ENCODE peak calls at places on chromosomes 16 and 17, in eight cellular contexts. One of them, this sample, is unnamed.

GRCh38 chr16:71564377-71564967 is 12.4 kb downstream of the TAT start:
- DNase-seq in activated CD4-positive, alpha-beta T cell treated with anti-CD3 and anti-CD28 coated beads for 48 hours: no peak
- DNase-seq in stimulated activated CD4-positive, alpha-beta T cell treated with anti-CD3 and anti-CD28 coated beads, Interleukin-4, amount 100 ng/mL, for 4 hours: no peak
- DNase-seq in mammary epithelial cell: no peak
- DNase-seq in AG08395: no peak
- DNase-seq in H9: no peak
- DNase-seq in CD4-positive, alpha-beta T cell: no peak
- DNase-seq in cardiac muscle cell: no peak
- DNase-seq in this sample: no peak

GRCh38 chr17:77320501-77321256 is 179.9 kb downstream of the SEC14L1 start:
- DNase-seq in H9: no peak
- DNase-seq in cardiac muscle cell: peak
- DNase-seq in activated CD4-positive, alpha-beta T cell treated with anti-CD3 and anti-CD28 coated beads for 48 hours: no peak
- DNase-seq in mammary epithelial cell: peak
- DNase-seq in CD4-positive, alpha-beta T cell: peak
- DNase-seq in AG08395: peak
- DNase-seq in stimulated activated CD4-positive, alpha-beta T cell treated with anti-CD3 and anti-CD28 coated beads, Interleukin-4, amount 100 ng/mL, for 4 hours: no peak
- DNase-seq in this sample: no peak

GRCh38 chr17:77127735-77128361 is 12.9 kb upstream of the SEC14L1 start:
- DNase-seq in cardiac muscle cell: peak
- DNase-seq in H9: no peak
- DNase-seq in mammary epithelial cell: peak
- DNase-seq in CD4-positive, alpha-beta T cell: peak
- DNase-seq in activated CD4-positive, alpha-beta T cell treated with anti-CD3 and anti-CD28 coated beads for 48 hours: peak
- DNase-seq in stimulated activated CD4-positive, alpha-beta T cell treated with anti-CD3 and anti-CD28 coated beads, Interleukin-4, amount 100 ng/mL, for 4 hours: peak
- DNase-seq in AG08395: no peak
- DNase-seq in this sample: no peak

GRCh38 chr17:81329279-81329926 is 34.3 kb upstream of the SLC38A10 start:
- DNase-seq in activated CD4-positive, alpha-beta T cell treated with anti-CD3 and anti-CD28 coated beads for 48 hours: no peak
- DNase-seq in cardiac muscle cell: peak
- DNase-seq in mammary epithelial cell: peak
- DNase-seq in H9: peak
- DNase-seq in AG08395: peak
- DNase-seq in CD4-positive, alpha-beta T cell: no peak
- DNase-seq in stimulated activated CD4-positive, alpha-beta T cell treated with anti-CD3 and anti-CD28 coated beads, Interleukin-4, amount 100 ng/mL, for 4 hours: no peak
- DNase-seq in this sample: peak

GRCh38 chr17:62750502-62751349 is 57.4 kb downstream of the MARCHF10 start:
- DNase-seq in stimulated activated CD4-positive, alpha-beta T cell treated with anti-CD3 and anti-CD28 coated beads, Interleukin-4, amount 100 ng/mL, for 4 hours: no peak
- DNase-seq in mammary epithelial cell: no peak
- DNase-seq in activated CD4-positive, alpha-beta T cell treated with anti-CD3 and anti-CD28 coated beads for 48 hours: no peak
- DNase-seq in cardiac muscle cell: no peak
- DNase-seq in H9: peak
- DNase-seq in CD4-positive, alpha-beta T cell: no peak
- DNase-seq in AG08395: no peak
- DNase-seq in this sample: no peak

GRCh38 chr17:8466466-8466865 is 30.8 kb downstream of the NDEL1 start:
- DNase-seq in stimulated activated CD4-positive, alpha-beta T cell treated with anti-CD3 and anti-CD28 coated beads, Interleukin-4, amount 100 ng/mL, for 4 hours: no peak
- DNase-seq in AG08395: peak
- DNase-seq in cardiac muscle cell: peak
- DNase-seq in CD4-positive, alpha-beta T cell: no peak
- DNase-seq in H9: no peak
- DNase-seq in mammary epithelial cell: no peak
- DNase-seq in activated CD4-positive, alpha-beta T cell treated with anti-CD3 and anti-CD28 coated beads for 48 hours: no peak
- DNase-seq in this sample: no peak

GRCh38 chr17:83096401-83097220 is 17.2 kb downstream of the METRNL start:
- DNase-seq in CD4-positive, alpha-beta T cell: no peak
- DNase-seq in H9: no peak
- DNase-seq in mammary epithelial cell: no peak
- DNase-seq in AG08395: no peak
- DNase-seq in stimulated activated CD4-positive, alpha-beta T cell treated with anti-CD3 and anti-CD28 coated beads, Interleukin-4, amount 100 ng/mL, for 4 hours: no peak
- DNase-seq in activated CD4-positive, alpha-beta T cell treated with anti-CD3 and anti-CD28 coated beads for 48 hours: no peak
- DNase-seq in cardiac muscle cell: no peak
- DNase-seq in this sample: no peak

GRCh38 chr16:58155839-58156238 is 26.7 kb upstream of the CFAP20 start:
- DNase-seq in mammary epithelial cell: no peak
- DNase-seq in cardiac muscle cell: no peak
- DNase-seq in stimulated activated CD4-positive, alpha-beta T cell treated with anti-CD3 and anti-CD28 coated beads, Interleukin-4, amount 100 ng/mL, for 4 hours: no peak
- DNase-seq in AG08395: no peak
- DNase-seq in activated CD4-positive, alpha-beta T cell treated with anti-CD3 and anti-CD28 coated beads for 48 hours: no peak
- DNase-seq in CD4-positive, alpha-beta T cell: no peak
- DNase-seq in H9: no peak
- DNase-seq in this sample: no peak

GRCh38 chr16:81614654-81615359 is 164.3 kb upstream of the PLCG2 start:
- DNase-seq in mammary epithelial cell: no peak
- DNase-seq in AG08395: no peak
- DNase-seq in stimulated activated CD4-positive, alpha-beta T cell treated with anti-CD3 and anti-CD28 coated beads, Interleukin-4, amount 100 ng/mL, for 4 hours: no peak
- DNase-seq in CD4-positive, alpha-beta T cell: no peak
- DNase-seq in cardiac muscle cell: no peak
- DNase-seq in H9: no peak
- DNase-seq in activated CD4-positive, alpha-beta T cell treated with anti-CD3 and anti-CD28 coated beads for 48 hours: no peak
- DNase-seq in this sample: no peak

GRCh38 chr16:1163567-1164055 is 10.7 kb downstream of the CACNA1H start:
- DNase-seq in mammary epithelial cell: no peak
- DNase-seq in H9: peak
- DNase-seq in AG08395: no peak
- DNase-seq in activated CD4-positive, alpha-beta T cell treated with anti-CD3 and anti-CD28 coated beads for 48 hours: no peak
- DNase-seq in CD4-positive, alpha-beta T cell: no peak
- DNase-seq in cardiac muscle cell: no peak
- DNase-seq in stimulated activated CD4-positive, alpha-beta T cell treated with anti-CD3 and anti-CD28 coated beads, Interleukin-4, amount 100 ng/mL, for 4 hours: no peak
- DNase-seq in this sample: no peak

GRCh38 chr17:66957951-66958579 is 6.4 kb upstream of the CACNG4 start:
- DNase-seq in cardiac muscle cell: no peak
- DNase-seq in activated CD4-positive, alpha-beta T cell treated with anti-CD3 and anti-CD28 coated beads for 48 hours: no peak
- DNase-seq in stimulated activated CD4-positive, alpha-beta T cell treated with anti-CD3 and anti-CD28 coated beads, Interleukin-4, amount 100 ng/mL, for 4 hours: no peak
- DNase-seq in CD4-positive, alpha-beta T cell: no peak
- DNase-seq in mammary epithelial cell: no peak
- DNase-seq in H9: no peak
- DNase-seq in AG08395: no peak
- DNase-seq in this sample: no peak

GRCh38 chr16:67404740-67405226 is 11.5 kb upstream of the TPPP3 start:
- DNase-seq in H9: no peak
- DNase-seq in CD4-positive, alpha-beta T cell: no peak
- DNase-seq in mammary epithelial cell: peak
- DNase-seq in activated CD4-positive, alpha-beta T cell treated with anti-CD3 and anti-CD28 coated beads for 48 hours: no peak
- DNase-seq in cardiac muscle cell: no peak
- DNase-seq in AG08395: no peak
- DNase-seq in stimulated activated CD4-positive, alpha-beta T cell treated with anti-CD3 and anti-CD28 coated beads, Interleukin-4, amount 100 ng/mL, for 4 hours: no peak
- DNase-seq in this sample: no peak

GRCh38 chr17:81325057-81325973 is 30.2 kb upstream of the SLC38A10 start:
- DNase-seq in H9: no peak
- DNase-seq in activated CD4-positive, alpha-beta T cell treated with anti-CD3 and anti-CD28 coated beads for 48 hours: no peak
- DNase-seq in CD4-positive, alpha-beta T cell: no peak
- DNase-seq in mammary epithelial cell: no peak
- DNase-seq in AG08395: no peak
- DNase-seq in stimulated activated CD4-positive, alpha-beta T cell treated with anti-CD3 and anti-CD28 coated beads, Interleukin-4, amount 100 ng/mL, for 4 hours: no peak
- DNase-seq in cardiac muscle cell: no peak
- DNase-seq in this sample: no peak

GRCh38 chr17:36943250-36944220 is 5.2 kb upstream of the AATF start:
- DNase-seq in cardiac muscle cell: no peak
- DNase-seq in H9: peak
- DNase-seq in mammary epithelial cell: no peak
- DNase-seq in CD4-positive, alpha-beta T cell: no peak
- DNase-seq in activated CD4-positive, alpha-beta T cell treated with anti-CD3 and anti-CD28 coated beads for 48 hours: no peak
- DNase-seq in AG08395: peak
- DNase-seq in stimulated activated CD4-positive, alpha-beta T cell treated with anti-CD3 and anti-CD28 coated beads, Interleukin-4, amount 100 ng/mL, for 4 hours: no peak
- DNase-seq in this sample: peak

GRCh38 chr16:68715471-68715870 is 21.6 kb upstream of the CDH1 start:
- DNase-seq in AG08395: no peak
- DNase-seq in activated CD4-positive, alpha-beta T cell treated with anti-CD3 and anti-CD28 coated beads for 48 hours: no peak
- DNase-seq in cardiac muscle cell: peak
- DNase-seq in H9: no peak
- DNase-seq in stimulated activated CD4-positive, alpha-beta T cell treated with anti-CD3 and anti-CD28 coated beads, Interleukin-4, amount 100 ng/mL, for 4 hours: no peak
- DNase-seq in mammary epithelial cell: no peak
- DNase-seq in CD4-positive, alpha-beta T cell: no peak
- DNase-seq in this sample: no peak

GRCh38 chr16:57774886-57775285 is 27.4 kb downstream of the KIFC3 start:
- DNase-seq in stimulated activated CD4-positive, alpha-beta T cell treated with anti-CD3 and anti-CD28 coated beads, Interleukin-4, amount 100 ng/mL, for 4 hours: no peak
- DNase-seq in cardiac muscle cell: no peak
- DNase-seq in activated CD4-positive, alpha-beta T cell treated with anti-CD3 and anti-CD28 coated beads for 48 hours: no peak
- DNase-seq in CD4-positive, alpha-beta T cell: no peak
- DNase-seq in AG08395: no peak
- DNase-seq in H9: no peak
- DNase-seq in mammary epithelial cell: no peak
- DNase-seq in this sample: no peak

GRCh38 chr17:7262192-7263070 is at the start of gene CLDN7:
- DNase-seq in AG08395: no peak
- DNase-seq in CD4-positive, alpha-beta T cell: no peak
- DNase-seq in activated CD4-positive, alpha-beta T cell treated with anti-CD3 and anti-CD28 coated beads for 48 hours: no peak
- DNase-seq in cardiac muscle cell: no peak
- DNase-seq in mammary epithelial cell: no peak
- DNase-seq in H9: peak
- DNase-seq in stimulated activated CD4-positive, alpha-beta T cell treated with anti-CD3 and anti-CD28 coated beads, Interleukin-4, amount 100 ng/mL, for 4 hours: no peak
- DNase-seq in this sample: no peak

GRCh38 chr16:31177136-31177535 is 2.8 kb upstream of the FUS start:
- DNase-seq in stimulated activated CD4-positive, alpha-beta T cell treated with anti-CD3 and anti-CD28 coated beads, Interleukin-4, amount 100 ng/mL, for 4 hours: peak
- DNase-seq in cardiac muscle cell: no peak
- DNase-seq in AG08395: no peak
- DNase-seq in activated CD4-positive, alpha-beta T cell treated with anti-CD3 and anti-CD28 coated beads for 48 hours: peak
- DNase-seq in mammary epithelial cell: peak
- DNase-seq in CD4-positive, alpha-beta T cell: peak
- DNase-seq in H9: no peak
- DNase-seq in this sample: no peak

GRCh38 chr17:82863646-82863940 is 23.8 kb upstream of the ZNF750 start:
- DNase-seq in H9: no peak
- DNase-seq in activated CD4-positive, alpha-beta T cell treated with anti-CD3 and anti-CD28 coated beads for 48 hours: no peak
- DNase-seq in stimulated activated CD4-positive, alpha-beta T cell treated with anti-CD3 and anti-CD28 coated beads, Interleukin-4, amount 100 ng/mL, for 4 hours: no peak
- DNase-seq in AG08395: no peak
- DNase-seq in cardiac muscle cell: no peak
- DNase-seq in mammary epithelial cell: no peak
- DNase-seq in CD4-positive, alpha-beta T cell: no peak
- DNase-seq in this sample: no peak

GRCh38 chr16:49859139-49859947 is 3.4 kb upstream of the ZNF423 start:
- DNase-seq in CD4-positive, alpha-beta T cell: no peak
- DNase-seq in stimulated activated CD4-positive, alpha-beta T cell treated with anti-CD3 and anti-CD28 coated beads, Interleukin-4, amount 100 ng/mL, for 4 hours: no peak
- DNase-seq in H9: peak
- DNase-seq in mammary epithelial cell: no peak
- DNase-seq in activated CD4-positive, alpha-beta T cell treated with anti-CD3 and anti-CD28 coated beads for 48 hours: no peak
- DNase-seq in AG08395: no peak
- DNase-seq in cardiac muscle cell: peak
- DNase-seq in this sample: no peak

GRCh38 chr16:48101069-48101674 is 54.6 kb downstream of the ABCC12 start:
- DNase-seq in mammary epithelial cell: peak
- DNase-seq in stimulated activated CD4-positive, alpha-beta T cell treated with anti-CD3 and anti-CD28 coated beads, Interleukin-4, amount 100 ng/mL, for 4 hours: peak
- DNase-seq in activated CD4-positive, alpha-beta T cell treated with anti-CD3 and anti-CD28 coated beads for 48 hours: peak
- DNase-seq in cardiac muscle cell: no peak
- DNase-seq in H9: no peak
- DNase-seq in CD4-positive, alpha-beta T cell: no peak
- DNase-seq in AG08395: no peak
- DNase-seq in this sample: no peak

GRCh38 chr17:40854175-40854814 is 12.7 kb downstream of the KRT12 start:
- DNase-seq in AG08395: peak
- DNase-seq in H9: no peak
- DNase-seq in cardiac muscle cell: peak
- DNase-seq in stimulated activated CD4-positive, alpha-beta T cell treated with anti-CD3 and anti-CD28 coated beads, Interleukin-4, amount 100 ng/mL, for 4 hours: no peak
- DNase-seq in CD4-positive, alpha-beta T cell: no peak
- DNase-seq in activated CD4-positive, alpha-beta T cell treated with anti-CD3 and anti-CD28 coated beads for 48 hours: no peak
- DNase-seq in mammary epithelial cell: peak
- DNase-seq in this sample: no peak

GRCh38 chr16:88454315-88455057 is 1.4 kb downstream of the ZFPM1 start:
- DNase-seq in activated CD4-positive, alpha-beta T cell treated with anti-CD3 and anti-CD28 coated beads for 48 hours: peak
- DNase-seq in mammary epithelial cell: peak
- DNase-seq in CD4-positive, alpha-beta T cell: no peak
- DNase-seq in H9: no peak
- DNase-seq in AG08395: no peak
- DNase-seq in stimulated activated CD4-positive, alpha-beta T cell treated with anti-CD3 and anti-CD28 coated beads, Interleukin-4, amount 100 ng/mL, for 4 hours: peak
- DNase-seq in cardiac muscle cell: no peak
- DNase-seq in this sample: no peak

GRCh38 chr17:38361700-38362465 is 10.2 kb downstream of the SOCS7 start:
- DNase-seq in activated CD4-positive, alpha-beta T cell treated with anti-CD3 and anti-CD28 coated beads for 48 hours: no peak
- DNase-seq in mammary epithelial cell: peak
- DNase-seq in H9: no peak
- DNase-seq in AG08395: no peak
- DNase-seq in cardiac muscle cell: no peak
- DNase-seq in CD4-positive, alpha-beta T cell: no peak
- DNase-seq in stimulated activated CD4-positive, alpha-beta T cell treated with anti-CD3 and anti-CD28 coated beads, Interleukin-4, amount 100 ng/mL, for 4 hours: no peak
- DNase-seq in this sample: no peak

GRCh38 chr16:24841291-24841690 is 4.5 kb upstream of the SLC5A11 start:
- DNase-seq in AG08395: no peak
- DNase-seq in H9: no peak
- DNase-seq in activated CD4-positive, alpha-beta T cell treated with anti-CD3 and anti-CD28 coated beads for 48 hours: no peak
- DNase-seq in stimulated activated CD4-positive, alpha-beta T cell treated with anti-CD3 and anti-CD28 coated beads, Interleukin-4, amount 100 ng/mL, for 4 hours: no peak
- DNase-seq in CD4-positive, alpha-beta T cell: no peak
- DNase-seq in mammary epithelial cell: peak
- DNase-seq in cardiac muscle cell: no peak
- DNase-seq in this sample: no peak

GRCh38 chr16:31452631-31453106 is 6.6 kb upstream of the ARMC5 start:
- DNase-seq in cardiac muscle cell: peak
- DNase-seq in mammary epithelial cell: peak
- DNase-seq in AG08395: peak
- DNase-seq in activated CD4-positive, alpha-beta T cell treated with anti-CD3 and anti-CD28 coated beads for 48 hours: no peak
- DNase-seq in stimulated activated CD4-positive, alpha-beta T cell treated with anti-CD3 and anti-CD28 coated beads, Interleukin-4, amount 100 ng/mL, for 4 hours: no peak
- DNase-seq in H9: no peak
- DNase-seq in CD4-positive, alpha-beta T cell: no peak
- DNase-seq in this sample: no peak

GRCh38 chr17:50499722-50500121 is 8.5 kb upstream of the MYCBPAP start:
- DNase-seq in H9: no peak
- DNase-seq in stimulated activated CD4-positive, alpha-beta T cell treated with anti-CD3 and anti-CD28 coated beads, Interleukin-4, amount 100 ng/mL, for 4 hours: no peak
- DNase-seq in cardiac muscle cell: no peak
- DNase-seq in AG08395: no peak
- DNase-seq in activated CD4-positive, alpha-beta T cell treated with anti-CD3 and anti-CD28 coated beads for 48 hours: no peak
- DNase-seq in mammary epithelial cell: no peak
- DNase-seq in CD4-positive, alpha-beta T cell: no peak
- DNase-seq in this sample: no peak

GRCh38 chr16:69761983-69762842 is at the start of gene WWP2:
- DNase-seq in activated CD4-positive, alpha-beta T cell treated with anti-CD3 and anti-CD28 coated beads for 48 hours: peak
- DNase-seq in stimulated activated CD4-positive, alpha-beta T cell treated with anti-CD3 and anti-CD28 coated beads, Interleukin-4, amount 100 ng/mL, for 4 hours: peak
- DNase-seq in cardiac muscle cell: peak
- DNase-seq in CD4-positive, alpha-beta T cell: peak
- DNase-seq in mammary epithelial cell: peak
- DNase-seq in AG08395: peak
- DNase-seq in H9: peak
- DNase-seq in this sample: peak

GRCh38 chr16:86653289-86654006 is 75.1 kb downstream of the FOXL1 start:
- DNase-seq in CD4-positive, alpha-beta T cell: no peak
- DNase-seq in H9: no peak
- DNase-seq in activated CD4-positive, alpha-beta T cell treated with anti-CD3 and anti-CD28 coated beads for 48 hours: no peak
- DNase-seq in mammary epithelial cell: no peak
- DNase-seq in AG08395: peak
- DNase-seq in stimulated activated CD4-positive, alpha-beta T cell treated with anti-CD3 and anti-CD28 coated beads, Interleukin-4, amount 100 ng/mL, for 4 hours: no peak
- DNase-seq in cardiac muscle cell: peak
- DNase-seq in this sample: no peak